ENCODE peak calls at places on chromosomes 6 and 20, in eight cellular contexts. One of them, this sample, is unnamed.

GRCh38 chr20:62003567-62004405 is 61.9 kb downstream of the TAF4 start:
- DNase-seq in NCI-H69: no peak
- DNase-seq in DMS79: no peak
- DNase-seq in stimulated activated CD4-positive, alpha-beta T cell treated with anti-CD3 and anti-CD28 coated beads, Interleukin-15, amount 100 ng/mL, for 1 hour: no peak
- DNase-seq in HAP-1: no peak
- DNase-seq in psoas muscle: no peak
- DNase-seq in iris pigment epithelial cell: no peak
- DNase-seq in Calu3: no peak
- DNase-seq in this sample: no peak

GRCh38 chr6:38161754-38162492 is 342.4 kb downstream of the ZFAND3 start:
- DNase-seq in NCI-H69: no peak
- DNase-seq in DMS79: no peak
- DNase-seq in stimulated activated CD4-positive, alpha-beta T cell treated with anti-CD3 and anti-CD28 coated beads, Interleukin-15, amount 100 ng/mL, for 1 hour: no peak
- DNase-seq in HAP-1: no peak
- DNase-seq in psoas muscle: no peak
- DNase-seq in iris pigment epithelial cell: no peak
- DNase-seq in Calu3: no peak
- DNase-seq in this sample: no peak

GRCh38 chr20:59662161-59662560 is 57.8 kb downstream of the PHACTR3 start:
- DNase-seq in NCI-H69: no peak
- DNase-seq in DMS79: no peak
- DNase-seq in stimulated activated CD4-positive, alpha-beta T cell treated with anti-CD3 and anti-CD28 coated beads, Interleukin-15, amount 100 ng/mL, for 1 hour: no peak
- DNase-seq in HAP-1: no peak
- DNase-seq in psoas muscle: no peak
- DNase-seq in iris pigment epithelial cell: no peak
- DNase-seq in Calu3: no peak
- DNase-seq in this sample: no peak

GRCh38 chr6:37323568-37323967 is 30.2 kb upstream of the RNF8 start:
- DNase-seq in NCI-H69: peak
- DNase-seq in DMS79: peak
- DNase-seq in stimulated activated CD4-positive, alpha-beta T cell treated with anti-CD3 and anti-CD28 coated beads, Interleukin-15, amount 100 ng/mL, for 1 hour: no peak
- DNase-seq in HAP-1: no peak
- DNase-seq in psoas muscle: no peak
- DNase-seq in iris pigment epithelial cell: peak
- DNase-seq in Calu3: no peak
- DNase-seq in this sample: no peak

GRCh38 chr20:60233006-60233405 is 274.8 kb downstream of the CDH26 start:
- DNase-seq in NCI-H69: no peak
- DNase-seq in DMS79: no peak
- DNase-seq in stimulated activated CD4-positive, alpha-beta T cell treated with anti-CD3 and anti-CD28 coated beads, Interleukin-15, amount 100 ng/mL, for 1 hour: no peak
- DNase-seq in HAP-1: no peak
- DNase-seq in psoas muscle: no peak
- DNase-seq in iris pigment epithelial cell: no peak
- DNase-seq in Calu3: no peak
- DNase-seq in this sample: no peak

GRCh38 chr6:79420054-79420453 is 117.2 kb downstream of the LCA5 start:
- DNase-seq in NCI-H69: peak
- DNase-seq in DMS79: no peak
- DNase-seq in stimulated activated CD4-positive, alpha-beta T cell treated with anti-CD3 and anti-CD28 coated beads, Interleukin-15, amount 100 ng/mL, for 1 hour: no peak
- DNase-seq in HAP-1: no peak
- DNase-seq in psoas muscle: no peak
- DNase-seq in iris pigment epithelial cell: no peak
- DNase-seq in Calu3: no peak
- DNase-seq in this sample: no peak

GRCh38 chr6:108650781-108651180 is 90.1 kb downstream of the FOXO3 start:
- DNase-seq in NCI-H69: peak
- DNase-seq in DMS79: no peak
- DNase-seq in stimulated activated CD4-positive, alpha-beta T cell treated with anti-CD3 and anti-CD28 coated beads, Interleukin-15, amount 100 ng/mL, for 1 hour: no peak
- DNase-seq in HAP-1: no peak
- DNase-seq in psoas muscle: no peak
- DNase-seq in iris pigment epithelial cell: peak
- DNase-seq in Calu3: no peak
- DNase-seq in this sample: no peak

GRCh38 chr6:40436685-40437604 is 150.2 kb downstream of the LRFN2 start:
- DNase-seq in NCI-H69: peak
- DNase-seq in DMS79: peak
- DNase-seq in stimulated activated CD4-positive, alpha-beta T cell treated with anti-CD3 and anti-CD28 coated beads, Interleukin-15, amount 100 ng/mL, for 1 hour: no peak
- DNase-seq in HAP-1: peak
- DNase-seq in psoas muscle: no peak
- DNase-seq in iris pigment epithelial cell: peak
- DNase-seq in Calu3: no peak
- DNase-seq in this sample: no peak

GRCh38 chr20:9225879-9226278 is 157.0 kb downstream of the PLCB4 start:
- DNase-seq in NCI-H69: no peak
- DNase-seq in DMS79: no peak
- DNase-seq in stimulated activated CD4-positive, alpha-beta T cell treated with anti-CD3 and anti-CD28 coated beads, Interleukin-15, amount 100 ng/mL, for 1 hour: no peak
- DNase-seq in HAP-1: no peak
- DNase-seq in psoas muscle: no peak
- DNase-seq in iris pigment epithelial cell: no peak
- DNase-seq in Calu3: no peak
- DNase-seq in this sample: no peak

GRCh38 chr6:145233955-145234354 is 501.4 kb downstream of the EPM2A start:
- DNase-seq in NCI-H69: no peak
- DNase-seq in DMS79: no peak
- DNase-seq in stimulated activated CD4-positive, alpha-beta T cell treated with anti-CD3 and anti-CD28 coated beads, Interleukin-15, amount 100 ng/mL, for 1 hour: no peak
- DNase-seq in HAP-1: no peak
- DNase-seq in psoas muscle: no peak
- DNase-seq in iris pigment epithelial cell: no peak
- DNase-seq in Calu3: no peak
- DNase-seq in this sample: no peak

GRCh38 chr6:134517863-134518262 is 200.0 kb upstream of the SGK1 start:
- DNase-seq in NCI-H69: no peak
- DNase-seq in DMS79: no peak
- DNase-seq in stimulated activated CD4-positive, alpha-beta T cell treated with anti-CD3 and anti-CD28 coated beads, Interleukin-15, amount 100 ng/mL, for 1 hour: no peak
- DNase-seq in HAP-1: no peak
- DNase-seq in psoas muscle: no peak
- DNase-seq in iris pigment epithelial cell: no peak
- DNase-seq in Calu3: no peak
- DNase-seq in this sample: no peak

GRCh38 chr20:44406572-44407100 is 51.1 kb downstream of the HNF4A start:
- DNase-seq in NCI-H69: no peak
- DNase-seq in DMS79: no peak
- DNase-seq in stimulated activated CD4-positive, alpha-beta T cell treated with anti-CD3 and anti-CD28 coated beads, Interleukin-15, amount 100 ng/mL, for 1 hour: no peak
- DNase-seq in HAP-1: no peak
- DNase-seq in psoas muscle: no peak
- DNase-seq in iris pigment epithelial cell: no peak
- DNase-seq in Calu3: no peak
- DNase-seq in this sample: no peak

GRCh38 chr20:31602779-31603441 is 2.2 kb upstream of the ID1 start:
- DNase-seq in NCI-H69: peak
- DNase-seq in DMS79: no peak
- DNase-seq in stimulated activated CD4-positive, alpha-beta T cell treated with anti-CD3 and anti-CD28 coated beads, Interleukin-15, amount 100 ng/mL, for 1 hour: no peak
- DNase-seq in HAP-1: no peak
- DNase-seq in psoas muscle: no peak
- DNase-seq in iris pigment epithelial cell: peak
- DNase-seq in Calu3: peak
- DNase-seq in this sample: peak

GRCh38 chr20:1835126-1835525 is 60.1 kb upstream of the SIRPA start:
- DNase-seq in NCI-H69: peak
- DNase-seq in DMS79: no peak
- DNase-seq in stimulated activated CD4-positive, alpha-beta T cell treated with anti-CD3 and anti-CD28 coated beads, Interleukin-15, amount 100 ng/mL, for 1 hour: no peak
- DNase-seq in HAP-1: no peak
- DNase-seq in psoas muscle: no peak
- DNase-seq in iris pigment epithelial cell: no peak
- DNase-seq in Calu3: no peak
- DNase-seq in this sample: no peak

GRCh38 chr20:38260378-38261053 is at the start of gene KIAA1755:
- DNase-seq in NCI-H69: peak
- DNase-seq in DMS79: no peak
- DNase-seq in stimulated activated CD4-positive, alpha-beta T cell treated with anti-CD3 and anti-CD28 coated beads, Interleukin-15, amount 100 ng/mL, for 1 hour: no peak
- DNase-seq in HAP-1: no peak
- DNase-seq in psoas muscle: peak
- DNase-seq in iris pigment epithelial cell: no peak
- DNase-seq in Calu3: no peak
- DNase-seq in this sample: no peak

GRCh38 chr6:3509326-3509725 is 52.5 kb upstream of the SLC22A23 start:
- DNase-seq in NCI-H69: no peak
- DNase-seq in DMS79: no peak
- DNase-seq in stimulated activated CD4-positive, alpha-beta T cell treated with anti-CD3 and anti-CD28 coated beads, Interleukin-15, amount 100 ng/mL, for 1 hour: no peak
- DNase-seq in HAP-1: no peak
- DNase-seq in psoas muscle: no peak
- DNase-seq in iris pigment epithelial cell: peak
- DNase-seq in Calu3: no peak
- DNase-seq in this sample: no peak

GRCh38 chr6:154805288-154805911 is 72.2 kb downstream of the SCAF8 start:
- DNase-seq in NCI-H69: peak
- DNase-seq in DMS79: no peak
- DNase-seq in stimulated activated CD4-positive, alpha-beta T cell treated with anti-CD3 and anti-CD28 coated beads, Interleukin-15, amount 100 ng/mL, for 1 hour: no peak
- DNase-seq in HAP-1: no peak
- DNase-seq in psoas muscle: no peak
- DNase-seq in iris pigment epithelial cell: peak
- DNase-seq in Calu3: no peak
- DNase-seq in this sample: peak

GRCh38 chr20:32358883-32359632 is 927 bp downstream of the ASXL1 start:
- DNase-seq in NCI-H69: peak
- DNase-seq in DMS79: peak
- DNase-seq in stimulated activated CD4-positive, alpha-beta T cell treated with anti-CD3 and anti-CD28 coated beads, Interleukin-15, amount 100 ng/mL, for 1 hour: peak
- DNase-seq in HAP-1: peak
- DNase-seq in psoas muscle: peak
- DNase-seq in iris pigment epithelial cell: peak
- DNase-seq in Calu3: peak
- DNase-seq in this sample: peak

GRCh38 chr6:158770948-158771347 is 48.2 kb downstream of the EZR start:
- DNase-seq in NCI-H69: no peak
- DNase-seq in DMS79: peak
- DNase-seq in stimulated activated CD4-positive, alpha-beta T cell treated with anti-CD3 and anti-CD28 coated beads, Interleukin-15, amount 100 ng/mL, for 1 hour: no peak
- DNase-seq in HAP-1: no peak
- DNase-seq in psoas muscle: no peak
- DNase-seq in iris pigment epithelial cell: no peak
- DNase-seq in Calu3: no peak
- DNase-seq in this sample: no peak

This sample was measured in HT-29.